ENCODE peak calls at places on chromosomes 2 and 18, in four cellular contexts. O, K, V and L are unnamed samples.

GRCh38 chr2:152658221-152658620 is 59.0 kb downstream of the PRPF40A start:
- DNase-seq in O (no peak), K (no peak), V (no peak), L (no peak)

GRCh38 chr2:82330104-82330503 is 2025.6 kb upstream of the LRRTM1 start:
- DNase-seq in O (no peak), K (no peak), V (no peak), L (no peak)

GRCh38 chr18:45954070-45954712 is 12.9 kb downstream of the EPG5 start:
- DNase-seq in O (peak; percentile 95), K (no peak), V (no peak), L (no peak)

GRCh38 chr2:227177592-227178336 is 13.3 kb downstream of the COL4A3 start:
- DNase-seq in O (no peak), K (no peak), V (no peak), L (no peak)

GRCh38 chr2:149015926-149016563 is 22.5 kb upstream of the LYPD6B start:
- DNase-seq in O (no peak), K (peak; percentile 88), V (no peak), L (no peak)

GRCh38 chr2:60354713-60355112 is 198.7 kb downstream of the BCL11A start:
- DNase-seq in O (no peak), K (no peak), V (no peak), L (no peak)

GRCh38 chr2:234625626-234626253 is 128.9 kb upstream of the ARL4C start:
- DNase-seq in O (no peak), K (no peak), V (no peak), L (no peak)

GRCh38 chr18:46449033-46449432 is 208.0 kb downstream of the LOXHD1 start:
- DNase-seq in O (no peak), K (no peak), V (no peak), L (no peak)

GRCh38 chr2:19710230-19710629 is 191.6 kb downstream of the TTC32 start:
- DNase-seq in O (no peak), K (no peak), V (no peak), L (no peak)

GRCh38 chr18:25957017-25957416 is 133.4 kb downstream of the SS18 start:
- DNase-seq in O (no peak), K (no peak), V (no peak), L (no peak)

GRCh38 chr18:78753240-78753639 is 226.4 kb upstream of the SALL3 start:
- DNase-seq in O (no peak), K (no peak), V (no peak), L (peak; percentile 19)

GRCh38 chr2:239822146-239822945 is 202.8 kb downstream of the NDUFA10 start:
- DNase-seq in O (no peak), K (no peak), V (no peak), L (peak; percentile 6)

GRCh38 chr2:36192978-36193377 is 162.6 kb upstream of the CRIM1 start:
- DNase-seq in O (no peak), K (no peak), V (no peak), L (no peak)

GRCh38 chr2:58347810-58348209 is 106.7 kb upstream of the FANCL start:
- DNase-seq in O (no peak), K (no peak), V (no peak), L (no peak)

GRCh38 chr18:23553887-23554286 is 32.4 kb downstream of the NPC1 start:
- DNase-seq in O (no peak), K (no peak), V (no peak), L (no peak)

GRCh38 chr2:24720310-24720709 is 72.9 kb downstream of the PTRHD1 start:
- DNase-seq in O (no peak), K (no peak), V (no peak), L (no peak)

GRCh38 chr2:66874411-66874810 is 439.5 kb downstream of the MEIS1 start:
- DNase-seq in O (peak; percentile 48), K (no peak), V (no peak), L (no peak)

GRCh38 chr2:240990266-240990529 is 8.2 kb upstream of the SNED1 start:
- DNase-seq in O (no peak), K (no peak), V (no peak), L (no peak)

GRCh38 chr2:164593541-164593940 is 27.7 kb downstream of the GRB14 start:
- DNase-seq in O (no peak), K (peak; percentile 57), V (no peak), L (peak; percentile 43)

GRCh38 chr2:222033541-222033940 is 265.3 kb downstream of the PAX3 start:
- DNase-seq in O (no peak), K (no peak), V (no peak), L (no peak)

GRCh38 chr18:48715651-48716354 is 177.0 kb downstream of the CTIF start:
- DNase-seq in O (no peak), K (peak; percentile 54), V (no peak), L (no peak)

GRCh38 chr18:37299471-37300304 is 265.9 kb downstream of the CELF4 start:
- DNase-seq in O (peak; percentile 93), K (peak; percentile 56), V (no peak), L (no peak)

GRCh38 chr2:7692657-7693161 is 775.5 kb downstream of the RNF144A start:
- DNase-seq in O (peak; percentile 53), K (no peak), V (no peak), L (no peak)

DNA sequence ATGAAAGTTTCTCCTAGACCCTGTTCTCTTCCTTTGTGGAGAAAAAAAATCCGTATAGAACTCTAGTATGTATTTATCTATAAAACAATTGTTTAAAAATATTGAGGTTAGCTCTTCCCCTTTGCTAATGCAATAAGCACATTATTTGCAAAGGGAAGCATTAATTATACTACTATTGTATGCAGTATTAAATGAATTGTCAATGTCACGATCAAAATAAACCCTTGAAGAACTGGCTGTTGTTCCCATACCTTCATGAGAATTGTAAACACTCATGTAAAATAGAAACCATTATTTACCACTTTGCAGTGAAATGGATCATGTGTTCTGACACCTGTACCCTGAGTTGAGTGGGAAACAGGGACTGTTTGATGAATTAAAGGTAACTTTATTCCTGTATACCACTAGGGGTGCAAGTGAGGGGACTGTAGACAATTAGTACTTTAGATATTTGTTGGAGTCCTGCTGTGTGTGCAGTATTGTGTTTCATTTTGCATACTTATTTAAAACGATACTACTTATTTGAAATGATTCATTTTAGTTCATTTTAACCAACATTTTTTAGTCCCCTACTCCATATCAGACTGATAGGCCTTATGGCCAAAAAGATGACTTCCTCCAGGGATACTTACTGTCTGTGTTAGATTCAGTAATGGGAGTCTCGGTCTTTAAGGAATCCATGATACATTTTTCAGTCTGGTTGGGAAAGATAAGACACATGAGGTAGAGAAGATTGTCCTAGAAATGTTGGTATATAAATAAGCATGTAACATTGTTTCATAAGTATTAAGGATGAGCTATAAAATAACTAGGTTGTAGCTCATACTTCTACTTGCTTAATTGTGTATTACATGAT is 7.9 kb downstream of the PKP4 start:
- DNase-seq in O (peak; percentile 16), K (no peak), V (no peak), L (no peak)
- H3K4ac ChIP-seq in O (no peak overlapping the region), K (no peak overlapping the region), V (no peak overlapping the region), L (no peak overlapping the region)

GRCh38 chr2:44464437-44464836 is 102.7 kb downstream of the CAMKMT start:
- DNase-seq in O (no peak), K (no peak), V (no peak), L (no peak)
- H3K4ac ChIP-seq in O (no peak overlapping the region), K (no peak overlapping the region), V (no peak overlapping the region), L (no peak overlapping the region)

GRCh38 chr2:28270456-28271146 is 122.1 kb upstream of the FOSL2 start:
- DNase-seq in O (no peak), K (no peak), V (no peak), L (no peak)
- H3K4ac ChIP-seq in O (peak overlapping the region; percentile 57), K (no peak overlapping the region), V (no peak overlapping the region), L (no peak overlapping the region)

GRCh38 chr2:231605607-231606091 is 13.0 kb downstream of the TEX44 start:
- DNase-seq in O (no peak), K (peak; percentile 75), V (no peak), L (no peak)
- H3K4ac ChIP-seq in O (peak overlapping the region; percentile 25), K (no peak overlapping the region), V (no peak overlapping the region), L (peak overlapping the region; percentile 78)

GRCh38 chr2:202270487-202270886 is 4.9 kb downstream of the NOP58 start:
- DNase-seq in O (no peak), K (no peak), V (no peak), L (no peak)
- H3K4ac ChIP-seq in O (no peak overlapping the region), K (no peak overlapping the region), V (no peak overlapping the region), L (no peak overlapping the region)

DNA sequence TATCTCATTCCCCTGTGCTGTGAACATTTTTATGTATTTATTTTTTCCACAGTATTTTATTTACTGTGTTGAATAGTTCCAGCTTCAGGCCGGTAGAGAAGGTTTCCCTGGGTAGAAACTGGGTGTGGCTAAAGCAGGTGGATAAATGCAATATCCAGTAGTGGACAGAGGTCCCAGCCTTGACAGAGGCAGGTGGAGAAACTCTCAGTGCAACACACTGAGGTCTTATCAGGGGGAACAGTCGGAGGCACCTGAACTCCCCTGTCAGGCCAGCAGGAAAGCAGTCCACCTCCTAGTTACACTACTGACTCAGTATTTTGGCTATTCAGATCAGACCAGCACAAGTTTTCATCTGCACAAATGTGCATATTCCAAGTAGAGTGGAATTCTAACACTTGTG is 103.3 kb downstream of the GULP1 start:
- DNase-seq in O (no peak), K (no peak), V (no peak), L (no peak)
- H3K4ac ChIP-seq in O (no peak overlapping the region), K (no peak overlapping the region), V (no peak overlapping the region), L (no peak overlapping the region)

GRCh38 chr2:46947841-46948240 is 32.2 kb upstream of the MCFD2 start:
- DNase-seq in O (no peak), K (no peak), V (no peak), L (no peak)
- H3K4ac ChIP-seq in O (no peak overlapping the region), K (no peak overlapping the region), V (no peak overlapping the region), L (no peak overlapping the region)

DNA sequence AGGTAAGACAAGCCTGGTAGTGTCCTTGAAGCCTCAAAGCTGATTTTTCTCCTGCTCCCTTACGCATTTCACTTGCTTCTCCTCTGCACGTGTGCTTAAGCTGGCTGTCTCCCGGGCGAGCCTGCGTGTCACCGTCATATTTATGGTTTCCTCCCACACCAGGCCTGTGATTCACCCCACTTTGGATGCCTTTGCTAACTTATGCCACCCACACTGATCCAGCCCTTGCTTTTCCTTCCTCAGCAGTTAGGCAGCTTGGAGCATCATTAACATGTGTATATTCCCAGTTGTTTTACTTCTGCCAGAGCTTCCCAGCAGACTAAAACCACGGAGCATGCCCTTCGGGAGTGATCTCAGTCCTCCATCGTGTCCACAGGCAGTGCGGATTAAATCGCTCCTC is 2.2 kb downstream of the ST3GAL5 start:
- DNase-seq in O (peak; percentile 99), K (no peak), V (no peak), L (no peak)
- H3K4ac ChIP-seq in O (peak overlapping the region; percentile 47), K (no peak overlapping the region), V (no peak overlapping the region), L (no peak overlapping the region)